ENCODE peak calls at places on chromosomes 4 and X, in four cellular contexts. X is activated CD4-positive, alpha-beta T cell treated with anti-CD3 and anti-CD28 coated beads, Interleukin-2, amount 50 U/mL, for 4 hours; M is NCI-H82; A is foreskin keratinocyte. F is an unnamed sample.

GRCh38 chr4:184746532-184746870 is 12.6 kb upstream of the CENPU start:
- DNase-seq in A (peak), X (no peak), M (no peak), F (peak)

GRCh38 chr4:138897818-138898226 is 117.8 kb upstream of the NOCT start:
- DNase-seq in A (peak), X (no peak), M (peak), F (peak)

GRCh38 chr4:183095199-183095512 is 3.9 kb upstream of the WWC2 start:
- DNase-seq in A (no peak), M (no peak), X (no peak), F (no peak)

GRCh38 chr4:17376205-17376604 is 135.7 kb downstream of the QDPR start:
- DNase-seq in A (no peak), M (no peak), X (no peak), F (no peak)

GRCh38 chrX:4932790-4933189 is 1219.3 kb upstream of the PRKX start:
- DNase-seq in A (peak), M (no peak), X (no peak), F (peak)

GRCh38 chr4:76307670-76308014 is 1.1 kb downstream of the STBD1 start:
- DNase-seq in M (no peak), A (no peak), X (no peak), F (no peak)

GRCh38 chrX:13891367-13892146 is 74.7 kb upstream of the GPM6B start:
- DNase-seq in A (no peak), X (no peak), M (no peak), F (peak)

GRCh38 chr4:152678841-152679240 is 956 bp downstream of the TMEM154 start:
- DNase-seq in A (no peak), X (no peak), M (no peak), F (peak)

GRCh38 chr4:71133491-71133890 is 140.0 kb downstream of the DCK start:
- DNase-seq in A (no peak), X (no peak), M (no peak), F (no peak)

GRCh38 chrX:39518451-39519212 is 579.1 kb downstream of the BCOR start:
- DNase-seq in X (no peak), M (peak), A (no peak), F (no peak)

GRCh38 chr4:140251566-140251965 is 97.6 kb upstream of the MAML3 start:
- DNase-seq in A (peak), M (peak), X (no peak), F (peak)